ENCODE peak calls at places on chromosome 6, in ten cellular contexts. One of them, this sample, is unnamed.

GRCh38 chr6:144215402-144215931 is 65.2 kb downstream of the STX11 start:
- DNase-seq in MM.1S: no peak
- DNase-seq in AG04450: no peak
- DNase-seq in tibial nerve: peak
- DNase-seq in HFF-Myc: no peak
- DNase-seq in heart left ventricle: peak
- DNase-seq in GM12865: peak
- DNase-seq in cardiac fibroblast: peak
- DNase-seq in brain microvascular endothelial cell: no peak
- DNase-seq in choroid plexus epithelial cell: peak
- DNase-seq in this sample: no peak

GRCh38 chr6:106549521-106549920 is 79.8 kb downstream of the RTN4IP1 start:
- DNase-seq in HFF-Myc: no peak
- DNase-seq in MM.1S: no peak
- DNase-seq in GM12865: no peak
- DNase-seq in cardiac fibroblast: no peak
- DNase-seq in choroid plexus epithelial cell: no peak
- DNase-seq in brain microvascular endothelial cell: no peak
- DNase-seq in tibial nerve: no peak
- DNase-seq in heart left ventricle: no peak
- DNase-seq in AG04450: no peak
- DNase-seq in this sample: no peak

GRCh38 chr6:164741938-164742451 is 567.4 kb downstream of the C6orf118 start:
- DNase-seq in heart left ventricle: no peak
- DNase-seq in HFF-Myc: no peak
- DNase-seq in cardiac fibroblast: no peak
- DNase-seq in brain microvascular endothelial cell: no peak
- DNase-seq in choroid plexus epithelial cell: no peak
- DNase-seq in tibial nerve: no peak
- DNase-seq in MM.1S: no peak
- DNase-seq in GM12865: no peak
- DNase-seq in AG04450: no peak
- DNase-seq in this sample: no peak

GRCh38 chr6:42704251-42704936 is 18.0 kb downstream of the PRPH2 start:
- DNase-seq in cardiac fibroblast: no peak
- DNase-seq in HFF-Myc: no peak
- DNase-seq in GM12865: no peak
- DNase-seq in tibial nerve: no peak
- DNase-seq in heart left ventricle: peak
- DNase-seq in brain microvascular endothelial cell: peak
- DNase-seq in choroid plexus epithelial cell: peak
- DNase-seq in MM.1S: no peak
- DNase-seq in AG04450: no peak
- DNase-seq in this sample: no peak

GRCh38 chr6:157099912-157100593 is 223.3 kb downstream of the TMEM242 start:
- DNase-seq in brain microvascular endothelial cell: no peak
- DNase-seq in MM.1S: no peak
- DNase-seq in AG04450: no peak
- DNase-seq in GM12865: peak
- DNase-seq in HFF-Myc: no peak
- DNase-seq in tibial nerve: no peak
- DNase-seq in choroid plexus epithelial cell: peak
- DNase-seq in heart left ventricle: no peak
- DNase-seq in cardiac fibroblast: peak
- DNase-seq in this sample: no peak

GRCh38 chr6:32047855-32048766 is 9.9 kb downstream of the CYP21A2 start:
- DNase-seq in choroid plexus epithelial cell: peak
- DNase-seq in tibial nerve: peak
- DNase-seq in AG04450: peak
- DNase-seq in cardiac fibroblast: peak
- DNase-seq in brain microvascular endothelial cell: peak
- DNase-seq in heart left ventricle: peak
- DNase-seq in MM.1S: peak
- DNase-seq in HFF-Myc: no peak
- DNase-seq in GM12865: peak
- DNase-seq in this sample: peak

GRCh38 chr6:1995521-1996110 is 249.8 kb downstream of the GMDS start:
- DNase-seq in cardiac fibroblast: no peak
- DNase-seq in heart left ventricle: no peak
- DNase-seq in tibial nerve: no peak
- DNase-seq in HFF-Myc: peak
- DNase-seq in choroid plexus epithelial cell: no peak
- DNase-seq in MM.1S: no peak
- DNase-seq in GM12865: peak
- DNase-seq in AG04450: peak
- DNase-seq in brain microvascular endothelial cell: no peak
- DNase-seq in this sample: no peak

GRCh38 chr6:5457036-5457435 is 195.7 kb downstream of the FARS2 start:
- DNase-seq in GM12865: no peak
- DNase-seq in AG04450: no peak
- DNase-seq in choroid plexus epithelial cell: no peak
- DNase-seq in cardiac fibroblast: peak
- DNase-seq in HFF-Myc: no peak
- DNase-seq in MM.1S: no peak
- DNase-seq in tibial nerve: no peak
- DNase-seq in heart left ventricle: no peak
- DNase-seq in brain microvascular endothelial cell: no peak
- DNase-seq in this sample: no peak

GRCh38 chr6:41428995-41429417 is 93.6 kb downstream of the NCR2 start:
- DNase-seq in GM12865: no peak
- DNase-seq in AG04450: no peak
- DNase-seq in cardiac fibroblast: peak
- DNase-seq in heart left ventricle: peak
- DNase-seq in choroid plexus epithelial cell: peak
- DNase-seq in MM.1S: no peak
- DNase-seq in HFF-Myc: no peak
- DNase-seq in brain microvascular endothelial cell: peak
- DNase-seq in tibial nerve: peak
- DNase-seq in this sample: no peak

GRCh38 chr6:41429506-41430504 is 94.4 kb downstream of the NCR2 start:
- DNase-seq in GM12865: no peak
- DNase-seq in heart left ventricle: no peak
- DNase-seq in brain microvascular endothelial cell: no peak
- DNase-seq in choroid plexus epithelial cell: peak
- DNase-seq in MM.1S: no peak
- DNase-seq in cardiac fibroblast: no peak
- DNase-seq in HFF-Myc: no peak
- DNase-seq in AG04450: no peak
- DNase-seq in tibial nerve: no peak
- DNase-seq in this sample: no peak

GRCh38 chr6:41426888-41427641 is 91.7 kb downstream of the NCR2 start:
- DNase-seq in choroid plexus epithelial cell: no peak
- DNase-seq in heart left ventricle: no peak
- DNase-seq in cardiac fibroblast: no peak
- DNase-seq in HFF-Myc: no peak
- DNase-seq in tibial nerve: no peak
- DNase-seq in GM12865: no peak
- DNase-seq in MM.1S: no peak
- DNase-seq in brain microvascular endothelial cell: no peak
- DNase-seq in AG04450: no peak
- DNase-seq in this sample: no peak

GRCh38 chr6:41427642-41428401 is 92.4 kb downstream of the NCR2 start:
- DNase-seq in tibial nerve: no peak
- DNase-seq in MM.1S: no peak
- DNase-seq in brain microvascular endothelial cell: no peak
- DNase-seq in cardiac fibroblast: no peak
- DNase-seq in choroid plexus epithelial cell: no peak
- DNase-seq in AG04450: no peak
- DNase-seq in HFF-Myc: no peak
- DNase-seq in GM12865: no peak
- DNase-seq in heart left ventricle: peak
- DNase-seq in this sample: peak

DNA sequence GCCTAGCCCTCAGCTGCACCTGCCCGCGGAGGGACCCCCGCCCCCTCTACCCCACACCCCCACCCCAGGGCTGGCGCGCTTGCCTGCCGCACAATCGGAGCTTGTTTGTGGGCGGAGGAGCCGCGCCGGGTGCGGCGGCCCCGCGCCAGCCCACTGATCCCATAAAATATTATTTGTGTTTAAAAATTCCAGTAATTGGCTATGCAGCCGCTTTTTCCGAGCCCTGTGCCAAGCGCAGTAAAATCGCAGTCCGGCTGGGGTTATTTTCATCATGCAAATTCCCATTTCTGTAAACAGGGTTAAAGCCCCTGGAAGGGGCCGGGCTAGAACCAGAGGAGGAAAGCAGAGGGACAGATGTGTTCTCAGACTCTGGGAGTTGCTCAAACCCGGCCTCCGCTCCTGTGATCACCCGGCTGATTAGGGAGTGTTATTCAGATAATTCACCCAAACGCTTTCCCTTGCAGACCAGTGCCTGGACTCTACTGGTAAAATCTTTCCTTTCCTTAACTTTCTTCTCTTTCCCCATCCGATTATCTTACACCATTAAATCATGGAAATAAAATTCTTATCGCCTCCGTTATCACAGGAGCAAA is 93.1 kb downstream of the NCR2 start:
- DNase-seq in MM.1S: no peak
- DNase-seq in AG04450: no peak
- DNase-seq in choroid plexus epithelial cell: peak
- DNase-seq in GM12865: no peak
- DNase-seq in HFF-Myc: no peak
- DNase-seq in cardiac fibroblast: no peak
- DNase-seq in tibial nerve: no peak
- DNase-seq in heart left ventricle: peak
- DNase-seq in brain microvascular endothelial cell: no peak
- DNase-seq in this sample: no peak
- H3K4me3 ChIP-seq in MM.1S: no peak
- H3K4me3 ChIP-seq in AG04450: peak
- H3K4me3 ChIP-seq in choroid plexus epithelial cell: no peak
- H3K4me3 ChIP-seq in GM12865: no peak
- H3K4me3 ChIP-seq in HFF-Myc: no peak
- H3K4me3 ChIP-seq in cardiac fibroblast: peak
- H3K4me3 ChIP-seq in tibial nerve: peak
- H3K4me3 ChIP-seq in heart left ventricle: peak
- H3K4me3 ChIP-seq in brain microvascular endothelial cell: peak
- H3K4me3 ChIP-seq in this sample: no peak

GRCh38 chr6:79250107-79250514 is 15.6 kb upstream of the HMGN3 start:
- DNase-seq in GM12865: peak
- DNase-seq in cardiac fibroblast: no peak
- DNase-seq in brain microvascular endothelial cell: no peak
- DNase-seq in MM.1S: peak
- DNase-seq in HFF-Myc: no peak
- DNase-seq in choroid plexus epithelial cell: no peak
- DNase-seq in AG04450: no peak
- DNase-seq in tibial nerve: no peak
- DNase-seq in heart left ventricle: no peak
- DNase-seq in this sample: no peak
- TF ChIP-seq CTCF in GM12865: no peak
- TF ChIP-seq CTCF in cardiac fibroblast: no peak
- TF ChIP-seq CTCF in brain microvascular endothelial cell: no peak
- TF ChIP-seq CTCF in MM.1S: peak
- TF ChIP-seq CTCF in HFF-Myc: no peak
- TF ChIP-seq CTCF in choroid plexus epithelial cell: no peak
- TF ChIP-seq CTCF in AG04450: peak
- TF ChIP-seq CTCF in tibial nerve: no peak
- TF ChIP-seq CTCF in heart left ventricle: peak
- TF ChIP-seq CTCF in this sample: no peak

GRCh38 chr6:354631-355280 is 36.8 kb upstream of the IRF4 start:
- DNase-seq in GM12865: no peak
- DNase-seq in tibial nerve: no peak
- DNase-seq in cardiac fibroblast: no peak
- DNase-seq in HFF-Myc: no peak
- DNase-seq in brain microvascular endothelial cell: no peak
- DNase-seq in MM.1S: no peak
- DNase-seq in AG04450: no peak
- DNase-seq in heart left ventricle: no peak
- DNase-seq in choroid plexus epithelial cell: no peak
- DNase-seq in this sample: no peak

GRCh38 chr6:355809-356208 is 35.7 kb upstream of the IRF4 start:
- DNase-seq in choroid plexus epithelial cell: no peak
- DNase-seq in GM12865: peak
- DNase-seq in cardiac fibroblast: no peak
- DNase-seq in heart left ventricle: no peak
- DNase-seq in AG04450: no peak
- DNase-seq in brain microvascular endothelial cell: no peak
- DNase-seq in HFF-Myc: no peak
- DNase-seq in tibial nerve: no peak
- DNase-seq in MM.1S: no peak
- DNase-seq in this sample: no peak

GRCh38 chr6:353642-354614 is 37.6 kb upstream of the IRF4 start:
- DNase-seq in cardiac fibroblast: no peak
- DNase-seq in heart left ventricle: no peak
- DNase-seq in AG04450: no peak
- DNase-seq in brain microvascular endothelial cell: no peak
- DNase-seq in MM.1S: no peak
- DNase-seq in GM12865: no peak
- DNase-seq in tibial nerve: no peak
- DNase-seq in choroid plexus epithelial cell: no peak
- DNase-seq in HFF-Myc: no peak
- DNase-seq in this sample: no peak

GRCh38 chr6:356828-357251 is 34.7 kb upstream of the IRF4 start:
- DNase-seq in heart left ventricle: no peak
- DNase-seq in cardiac fibroblast: no peak
- DNase-seq in tibial nerve: peak
- DNase-seq in HFF-Myc: no peak
- DNase-seq in MM.1S: no peak
- DNase-seq in AG04450: no peak
- DNase-seq in choroid plexus epithelial cell: no peak
- DNase-seq in brain microvascular endothelial cell: no peak
- DNase-seq in GM12865: peak
- DNase-seq in this sample: no peak

GRCh38 chr6:355373-355772 is 36.2 kb upstream of the IRF4 start:
- DNase-seq in GM12865: no peak
- DNase-seq in cardiac fibroblast: no peak
- DNase-seq in MM.1S: no peak
- DNase-seq in HFF-Myc: no peak
- DNase-seq in heart left ventricle: no peak
- DNase-seq in AG04450: no peak
- DNase-seq in choroid plexus epithelial cell: no peak
- DNase-seq in tibial nerve: no peak
- DNase-seq in brain microvascular endothelial cell: no peak
- DNase-seq in this sample: no peak
- H3K4me3 ChIP-seq in GM12865: no peak
- H3K4me3 ChIP-seq in cardiac fibroblast: no peak
- H3K4me3 ChIP-seq in MM.1S: no peak
- H3K4me3 ChIP-seq in HFF-Myc: no peak
- H3K4me3 ChIP-seq in heart left ventricle: no peak
- H3K4me3 ChIP-seq in AG04450: no peak
- H3K4me3 ChIP-seq in choroid plexus epithelial cell: no peak
- H3K4me3 ChIP-seq in tibial nerve: no peak
- H3K4me3 ChIP-seq in brain microvascular endothelial cell: no peak
- H3K4me3 ChIP-seq in this sample: no peak

GRCh38 chr6:93164781-93165180 is 254.6 kb downstream of the EPHA7 start:
- DNase-seq in heart left ventricle: no peak
- DNase-seq in AG04450: no peak
- DNase-seq in HFF-Myc: no peak
- DNase-seq in brain microvascular endothelial cell: no peak
- DNase-seq in choroid plexus epithelial cell: peak
- DNase-seq in tibial nerve: no peak
- DNase-seq in MM.1S: no peak
- DNase-seq in cardiac fibroblast: no peak
- DNase-seq in GM12865: no peak
- DNase-seq in this sample: no peak

GRCh38 chr6:93163146-93163545 is 256.2 kb downstream of the EPHA7 start:
- DNase-seq in heart left ventricle: no peak
- DNase-seq in tibial nerve: no peak
- DNase-seq in choroid plexus epithelial cell: no peak
- DNase-seq in AG04450: no peak
- DNase-seq in brain microvascular endothelial cell: no peak
- DNase-seq in cardiac fibroblast: no peak
- DNase-seq in GM12865: no peak
- DNase-seq in HFF-Myc: no peak
- DNase-seq in MM.1S: no peak
- DNase-seq in this sample: no peak

DNA sequence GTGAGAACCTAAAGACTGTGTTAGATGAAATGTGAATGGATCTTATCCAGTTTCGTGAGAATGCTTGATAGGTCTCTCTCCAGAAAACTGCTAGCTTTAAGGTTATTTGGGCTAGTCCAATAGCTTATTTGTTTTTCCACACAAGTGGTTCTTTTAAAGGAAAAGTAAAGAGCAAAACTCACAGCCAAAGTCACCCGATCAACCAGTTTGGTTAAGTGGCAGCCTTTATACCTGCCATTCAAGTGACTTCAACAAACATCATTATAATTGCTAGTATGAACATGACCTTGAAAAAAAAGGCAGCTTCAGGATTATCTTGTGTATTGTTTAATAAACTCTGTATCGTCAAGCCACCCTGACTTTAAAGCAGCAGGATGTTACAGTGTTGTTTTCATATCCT is 253.5 kb downstream of the EPHA7 start:
- DNase-seq in AG04450: no peak
- DNase-seq in brain microvascular endothelial cell: no peak
- DNase-seq in cardiac fibroblast: no peak
- DNase-seq in heart left ventricle: no peak
- DNase-seq in GM12865: no peak
- DNase-seq in tibial nerve: no peak
- DNase-seq in HFF-Myc: no peak
- DNase-seq in choroid plexus epithelial cell: no peak
- DNase-seq in MM.1S: no peak
- DNase-seq in this sample: peak
- TF ChIP-seq CTCF in AG04450: no peak
- TF ChIP-seq CTCF in brain microvascular endothelial cell: no peak
- TF ChIP-seq CTCF in cardiac fibroblast: no peak
- TF ChIP-seq CTCF in heart left ventricle: no peak
- TF ChIP-seq CTCF in GM12865: no peak
- TF ChIP-seq CTCF in tibial nerve: no peak
- TF ChIP-seq CTCF in HFF-Myc: no peak
- TF ChIP-seq CTCF in choroid plexus epithelial cell: no peak
- TF ChIP-seq CTCF in MM.1S: no peak
- TF ChIP-seq CTCF in this sample: no peak